ENCODE peak calls at places on chromosomes 3 and 15, in eight cellular contexts. O, I, A, S, M, T, P and R are unnamed samples.

GRCh38 chr15:76647612-76648011 is 257.5 kb downstream of the SCAPER start:
- DNase-seq in O (no peak), I (no peak), A (no peak), S (no peak), M (no peak), T (no peak), P (no peak), R (no peak)

GRCh38 chr3:100100454-100100853 is 13.8 kb downstream of the FILIP1L start:
- DNase-seq in O (no peak), I (no peak), A (no peak), S (no peak), M (no peak), T (no peak), P (no peak), R (no peak)

GRCh38 chr3:140391041-140391440 is 286.8 kb upstream of the TRIM42 start:
- DNase-seq in O (no peak), I (no peak), A (no peak), S (no peak), M (no peak), T (no peak), P (peak; percentile 45), R (no peak)

GRCh38 chr3:55721716-55722484 is 234.8 kb upstream of the WNT5A start:
- DNase-seq in O (no peak), I (no peak), A (no peak), S (no peak), M (peak; percentile 27), T (peak; percentile 21), P (peak; percentile 57), R (peak; percentile 17)

GRCh38 chr15:41930221-41930866 is 36.5 kb upstream of the SPTBN5 start:
- DNase-seq in O (no peak), I (no peak), A (no peak), S (peak; percentile 88), M (peak; percentile 89), T (no peak), P (no peak), R (peak; percentile 94)

GRCh38 chr3:10389995-10390394 is 69.1 kb upstream of the SEC13 start:
- DNase-seq in O (no peak), I (no peak), A (no peak), S (no peak), M (no peak), T (no peak), P (no peak), R (no peak)

GRCh38 chr3:57582470-57583168 is 14.5 kb downstream of the ARF4 start:
- DNase-seq in O (no peak), I (no peak), A (no peak), S (no peak), M (peak; percentile 79), T (no peak), P (no peak), R (no peak)

GRCh38 chr3:71893702-71894479 is 108.9 kb upstream of the PROK2 start:
- DNase-seq in O (no peak), I (no peak), A (no peak), S (no peak), M (no peak), T (no peak), P (no peak), R (no peak)

GRCh38 chr15:99702895-99703602 is 30.2 kb downstream of the LYSMD4 start:
- DNase-seq in O (no peak), I (no peak), A (no peak), S (no peak), M (peak; percentile 5), T (no peak), P (no peak), R (no peak)

GRCh38 chr3:112086018-112086854 is at the start of gene C3orf52:
- DNase-seq in O (peak; percentile 84), I (no peak), A (peak; percentile 74), S (peak; percentile 89), M (peak; percentile 91), T (peak; percentile 64), P (peak; percentile 93), R (peak; percentile 91)

GRCh38 chr15:100638177-100638730 is 35.9 kb downstream of the ASB7 start:
- DNase-seq in O (no peak), I (no peak), A (no peak), S (no peak), M (no peak), T (no peak), P (no peak), R (no peak)

GRCh38 chr3:191397771-191398170 is 63.2 kb upstream of the PYDC2 start:
- DNase-seq in O (no peak), I (no peak), A (no peak), S (no peak), M (no peak), T (no peak), P (no peak), R (no peak)

GRCh38 chr3:139830817-139831216 is 104.2 kb upstream of the CLSTN2 start:
- DNase-seq in O (no peak), I (no peak), A (peak; percentile 20), S (no peak), M (no peak), T (peak; percentile 67), P (no peak), R (no peak)

GRCh38 chr3:59245300-59245878 is 195.6 kb upstream of the CFAP20DC start:
- DNase-seq in O (no peak), I (no peak), A (no peak), S (no peak), M (no peak), T (no peak), P (no peak), R (no peak)

GRCh38 chr15:76327191-76328105 is 9.1 kb upstream of the ISL2 start:
- DNase-seq in O (no peak), I (no peak), A (no peak), S (no peak), M (peak; percentile 64), T (no peak), P (no peak), R (peak; percentile 55)

GRCh38 chr3:49397470-49397869 is 14.3 kb downstream of the RHOA start:
- DNase-seq in O (no peak), I (no peak), A (no peak), S (no peak), M (no peak), T (no peak), P (no peak), R (no peak)

GRCh38 chr3:40189118-40189517 is 120.4 kb upstream of the EIF1B start:
- DNase-seq in O (no peak), I (no peak), A (no peak), S (no peak), M (no peak), T (no peak), P (no peak), R (no peak)

GRCh38 chr3:128252083-128252482 is 98.8 kb downstream of the EEFSEC start:
- DNase-seq in O (no peak), I (no peak), A (no peak), S (no peak), M (no peak), T (no peak), P (no peak), R (no peak)

GRCh38 chr3:190053919-190054672 is 66.6 kb downstream of the P3H2 start:
- DNase-seq in O (no peak), I (no peak), A (no peak), S (no peak), M (peak; percentile 69), T (no peak), P (no peak), R (peak; percentile 49)

GRCh38 chr15:77748078-77749064 is 115.7 kb upstream of the LINGO1 start:
- DNase-seq in O (no peak), I (no peak), A (no peak), S (no peak), M (no peak), T (no peak), P (no peak), R (no peak)

GRCh38 chr15:81302605-81303204 is 21.2 kb downstream of the STARD5 start:
- DNase-seq in O (no peak), I (no peak), A (no peak), S (no peak), M (no peak), T (no peak), P (no peak), R (no peak)
- H3K36me3 ChIP-seq in O (no peaks in the 10 kb centered on the region), I (peaks cover 3% of the 10 kb centered on the region), A (no peaks in the 10 kb centered on the region), S (peaks cover 6% of the 10 kb centered on the region), M (no peaks in the 10 kb centered on the region), T (no peaks in the 10 kb centered on the region), P (peaks cover 72% of the 10 kb centered on the region), R (no peaks in the 10 kb centered on the region)

GRCh38 chr3:146209371-146209770 is 41.5 kb downstream of the PLSCR4 start:
- DNase-seq in O (no peak), I (no peak), A (no peak), S (no peak), M (no peak), T (no peak), P (no peak), R (no peak)
- H3K4me3 ChIP-seq in O (no peak overlapping the region), I (no peak overlapping the region), A (no peak overlapping the region), S (no peak overlapping the region), M (no peak overlapping the region), T (no peak overlapping the region), P (no peak overlapping the region), R (no peak overlapping the region)

DNA sequence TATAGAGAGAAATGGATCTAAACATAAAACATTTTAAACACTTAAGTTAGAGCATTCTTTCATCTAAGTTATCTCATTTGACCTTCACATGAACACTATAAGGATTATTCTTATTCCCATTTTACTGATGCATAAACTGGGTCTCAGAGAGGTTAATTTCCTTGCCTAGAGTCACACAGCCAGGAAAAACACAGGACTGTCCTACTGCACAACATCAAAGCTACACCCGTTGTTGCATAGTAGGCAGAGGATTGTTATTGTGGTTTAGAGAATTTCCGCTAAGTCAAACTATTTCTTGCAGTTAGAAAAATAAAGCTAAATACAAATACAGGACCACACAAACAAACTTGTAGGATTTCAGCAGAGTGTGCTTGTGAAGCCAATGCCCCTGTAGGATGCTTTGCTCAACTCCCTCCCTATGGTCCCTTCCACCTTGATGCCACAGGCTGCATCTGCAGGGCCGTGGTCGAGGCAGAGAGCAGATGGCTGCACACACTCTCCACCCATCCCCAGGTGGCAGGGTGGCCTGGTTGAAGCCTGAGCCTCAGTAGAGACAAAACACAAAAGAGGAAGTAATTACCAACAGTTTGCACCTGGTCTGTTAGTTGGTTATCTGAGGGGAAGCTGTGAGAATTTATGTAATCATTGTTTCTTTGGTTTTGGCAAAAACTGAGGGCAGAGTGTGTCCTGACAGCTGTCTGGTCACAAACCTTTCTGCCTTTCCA is 41.1 kb upstream of the SKOR1 start:
- DNase-seq in O (no peak), I (no peak), A (no peak), S (no peak), M (no peak), T (no peak), P (peak; percentile 55), R (no peak)
- H3K36me3 ChIP-seq in O (no peaks in the 10 kb centered on the region), I (no peaks in the 10 kb centered on the region), A (no peaks in the 10 kb centered on the region), S (no peaks in the 10 kb centered on the region), M (no peaks in the 10 kb centered on the region), T (no peaks in the 10 kb centered on the region), P (peaks cover 17% of the 10 kb centered on the region), R (no peaks in the 10 kb centered on the region)

GRCh38 chr15:25799906-25800700 is 63.0 kb downstream of the ATP10A start:
- DNase-seq in O (no peak), I (no peak), A (no peak), S (no peak), M (no peak), T (no peak), P (peak; percentile 81), R (no peak)
- H3K4me3 ChIP-seq in O (no peak overlapping the region), I (no peak overlapping the region), A (peak overlapping the region; percentile 59), S (no peak overlapping the region), M (no peak overlapping the region), T (no peak overlapping the region), P (no peak overlapping the region), R (no peak overlapping the region)

DNA sequence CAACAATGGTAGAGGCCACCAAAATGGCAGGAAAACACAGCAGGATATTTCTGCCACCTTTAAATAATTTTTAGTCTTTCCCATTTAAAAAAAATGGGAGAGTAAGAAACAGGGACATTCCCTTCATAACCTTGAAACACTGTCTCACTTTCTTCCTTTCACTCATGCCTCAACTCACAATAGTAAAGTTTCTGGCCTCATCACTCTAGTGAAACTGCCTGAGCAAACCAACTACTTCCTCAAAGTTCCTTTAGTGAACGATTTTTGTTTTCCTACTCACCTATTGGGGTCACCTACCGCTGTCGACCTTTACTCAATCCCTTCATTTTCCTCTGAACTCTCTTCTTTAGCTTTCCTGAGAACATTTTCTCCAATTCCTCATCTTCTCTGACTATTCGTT is 33.0 kb downstream of the SHC4 start:
- DNase-seq in O (no peak), I (no peak), A (no peak), S (no peak), M (no peak), T (no peak), P (no peak), R (no peak)
- H3K36me3 ChIP-seq in O (no peaks in the 10 kb centered on the region), I (no peaks in the 10 kb centered on the region), A (no peaks in the 10 kb centered on the region), S (no peaks in the 10 kb centered on the region), M (no peaks in the 10 kb centered on the region), T (no peaks in the 10 kb centered on the region), P (no peaks in the 10 kb centered on the region), R (no peaks in the 10 kb centered on the region)